ENCODE peak calls at places on chromosomes 2 and 18, in ten cellular contexts. V is K562; A is right lobe of liver; Q is AG04450; E is endothelial cell of umbilical vein; N is OCI-LY7; Y is CD8-positive, alpha-beta T cell; G is lower lobe of right lung; P is astrocyte; B is spleen. O is an unnamed sample.

GRCh38 chr2:216690451-216691209 is 4.7 kb downstream of the IGFBP5 start:
- DNase-seq in V (no peak), A (no peak), Q (no peak), E (no peak), N (no peak), Y (no peak), G (no peak), P (peak; percentile 78), B (no peak), O (no peak)

GRCh38 chr2:160652236-160652635 is 158.6 kb upstream of the RBMS1 start:
- DNase-seq in V (no peak), A (no peak), Q (no peak), E (peak; percentile 60), N (no peak), Y (peak; percentile 66), G (peak; percentile 58), P (peak; percentile 58), B (peak; percentile 78), O (no peak)

GRCh38 chr2:46062637-46063412 is 234.4 kb upstream of the EPAS1 start:
- DNase-seq in V (peak; percentile 77), A (peak; percentile 59), Q (peak; percentile 73), E (peak; percentile 91), N (peak; percentile 68), Y (peak; percentile 72), G (peak; percentile 71), P (peak; percentile 65), B (peak; percentile 80), O (peak; percentile 25)

GRCh38 chr2:97688062-97688827 is 18.7 kb downstream of the C2orf92 start:
- DNase-seq in V (no peak), A (no peak), Q (no peak), E (no peak), N (no peak), Y (no peak), G (no peak), P (no peak), B (no peak), O (no peak)

GRCh38 chr2:20609349-20609994 is 41.4 kb downstream of the HS1BP3 start:
- DNase-seq in V (no peak), A (peak; percentile 21), Q (no peak), E (peak; percentile 26), N (no peak), Y (no peak), G (peak; percentile 30), P (peak; percentile 60), B (no peak), O (no peak)

GRCh38 chr2:40165503-40165867 is 286.4 kb downstream of the SLC8A1 start:
- DNase-seq in V (no peak), A (no peak), Q (no peak), E (no peak), N (no peak), Y (no peak), G (no peak), P (no peak), B (no peak), O (no peak)

GRCh38 chr2:206045251-206045650 is 40.7 kb downstream of the INO80D start:
- DNase-seq in V (no peak), A (no peak), Q (no peak), E (no peak), N (no peak), Y (no peak), G (no peak), P (peak; percentile 37), B (no peak), O (no peak)

GRCh38 chr2:217168396-217168795 is 308.5 kb upstream of the TNP1 start:
- DNase-seq in V (no peak), A (no peak), Q (no peak), E (no peak), N (no peak), Y (no peak), G (no peak), P (no peak), B (no peak), O (no peak)

GRCh38 chr18:13414102-13414501 is 195.5 kb downstream of the LDLRAD4 start:
- DNase-seq in V (no peak), A (no peak), Q (no peak), E (no peak), N (no peak), Y (no peak), G (no peak), P (no peak), B (no peak), O (no peak)

DNA sequence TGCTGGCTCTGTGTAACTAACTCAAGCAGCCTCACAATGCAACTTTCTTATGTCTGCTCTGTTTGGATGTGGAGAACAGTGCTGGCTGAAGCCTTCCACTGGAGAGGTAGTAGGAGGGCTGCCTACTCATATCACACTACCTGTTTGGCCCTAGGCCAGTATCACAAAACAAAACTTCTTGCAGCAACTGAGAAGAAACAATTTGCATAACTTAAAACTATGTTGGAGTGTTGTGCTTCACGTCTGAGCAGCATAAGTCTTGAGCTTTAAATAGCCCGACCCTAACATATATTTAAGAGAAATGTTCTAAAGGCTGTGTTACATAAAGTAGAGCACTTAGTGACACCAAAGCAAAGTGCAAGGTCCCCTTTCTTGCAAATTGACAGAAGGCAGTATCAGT is 204.9 kb upstream of the ACVR2A start:
- DNase-seq in V (no peak), A (no peak), Q (no peak), E (no peak), N (no peak), Y (no peak), G (no peak), P (no peak), B (no peak), O (peak; percentile 84)
- TF ChIP-seq CTCF in V (no peak), A (no peak), Q (no peak), E (no peak), N (no peak), Y (no peak), G (no peak), P (no peak), B (no peak), O (no peak)

DNA sequence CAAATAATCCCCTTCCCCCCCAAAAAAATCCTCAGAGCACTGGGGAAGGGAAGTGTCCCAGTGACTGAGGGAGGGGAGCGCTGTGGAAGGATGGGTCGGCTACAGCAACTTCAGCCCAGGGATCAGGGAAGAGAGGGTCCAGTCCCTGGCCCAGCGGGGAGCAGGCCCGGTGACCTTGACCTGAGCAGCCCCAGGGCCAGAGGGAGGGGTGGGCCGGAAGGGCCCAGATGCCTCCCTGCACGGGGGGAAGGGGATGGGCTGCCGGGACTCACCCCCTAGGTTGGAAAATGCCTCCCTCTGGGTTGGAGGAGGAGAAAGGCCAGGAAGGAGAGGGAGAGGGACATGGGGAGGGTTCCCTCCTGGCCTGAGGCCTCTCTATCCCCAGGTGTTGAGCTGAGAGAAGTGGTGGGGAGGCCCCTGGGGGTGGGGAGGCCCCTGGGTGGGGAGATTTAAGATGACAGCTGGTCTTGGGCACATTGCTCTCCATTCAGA is 19.8 kb downstream of the GPC1 start:
- DNase-seq in V (no peak), A (no peak), Q (no peak), E (no peak), N (no peak), Y (no peak), G (no peak), P (no peak), B (no peak), O (no peak)
- H3K4me3 ChIP-seq in V (no peak overlapping the region), A (no peak overlapping the region), Q (no peak overlapping the region), E (no peak overlapping the region), N (no peak overlapping the region), Y (no peak overlapping the region), G (no peak overlapping the region), P (no peak overlapping the region), B (no peak overlapping the region), O (no peak overlapping the region)

GRCh38 chr18:74622079-74622478 is 24.4 kb downstream of the ZNF407 start:
- DNase-seq in V (no peak), A (no peak), Q (no peak), E (no peak), N (no peak), Y (no peak), G (no peak), P (no peak), B (no peak), O (no peak)

GRCh38 chr18:74624491-74624890 is 26.8 kb downstream of the ZNF407 start:
- DNase-seq in V (no peak), A (no peak), Q (no peak), E (no peak), N (no peak), Y (no peak), G (no peak), P (no peak), B (no peak), O (no peak)

GRCh38 chr18:74626311-74626874 is 28.7 kb downstream of the ZNF407 start:
- DNase-seq in V (no peak), A (no peak), Q (no peak), E (no peak), N (no peak), Y (no peak), G (no peak), P (no peak), B (no peak), O (no peak)

GRCh38 chr18:74625157-74625556 is 27.5 kb downstream of the ZNF407 start:
- DNase-seq in V (no peak), A (no peak), Q (no peak), E (no peak), N (no peak), Y (no peak), G (no peak), P (peak; percentile 37), B (no peak), O (no peak)

DNA sequence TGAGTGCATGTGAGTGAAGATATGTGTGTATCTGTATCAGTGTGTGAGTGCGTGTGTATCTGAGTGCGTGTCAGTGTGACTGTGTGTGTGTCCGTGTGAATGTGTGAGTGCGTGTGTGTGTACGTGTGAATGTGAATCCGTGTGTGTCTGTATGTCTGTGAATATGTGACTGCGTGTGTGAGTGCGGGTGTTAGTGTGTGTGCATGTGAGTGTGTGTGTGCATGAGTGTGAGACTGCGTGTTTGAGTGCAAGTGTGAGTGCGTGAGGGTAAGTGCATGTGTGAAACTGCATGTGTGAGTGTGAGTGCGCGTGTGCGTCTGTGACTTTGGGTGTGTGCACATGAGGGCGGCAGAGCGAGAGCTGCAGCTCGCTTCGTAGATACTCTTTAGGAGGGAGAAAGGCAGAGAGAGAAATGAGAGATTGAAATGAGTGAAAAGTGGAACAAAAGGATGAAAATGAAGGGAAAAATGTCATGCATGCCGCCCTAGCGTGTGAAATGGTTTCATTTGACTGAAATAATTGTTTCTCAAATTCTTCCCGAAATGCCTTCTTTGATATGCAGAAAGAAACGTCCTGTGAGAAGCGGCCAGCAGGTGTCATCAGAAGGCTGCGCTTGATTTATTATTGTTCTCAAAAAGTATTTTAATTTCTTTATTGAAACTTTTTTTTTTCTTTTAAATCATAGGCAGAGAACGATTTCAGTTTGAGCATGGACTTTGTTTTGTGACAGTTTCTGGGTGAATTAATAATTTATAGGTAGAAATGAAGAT is 25.6 kb downstream of the ZNF407 start:
- DNase-seq in V (no peak), A (no peak), Q (no peak), E (peak; percentile 21), N (no peak), Y (peak; percentile 21), G (no peak), P (no peak), B (no peak), O (no peak)
- TF ChIP-seq CTCF in V (no peak), A (peak; percentile 45), Q (peak; percentile 48), E (peak; percentile 16), N (peak; percentile 54), Y (peak; percentile 75), G (peak; percentile 24), P (peak; percentile 56), B (peak; percentile 50), O (peak; percentile 21)

DNA sequence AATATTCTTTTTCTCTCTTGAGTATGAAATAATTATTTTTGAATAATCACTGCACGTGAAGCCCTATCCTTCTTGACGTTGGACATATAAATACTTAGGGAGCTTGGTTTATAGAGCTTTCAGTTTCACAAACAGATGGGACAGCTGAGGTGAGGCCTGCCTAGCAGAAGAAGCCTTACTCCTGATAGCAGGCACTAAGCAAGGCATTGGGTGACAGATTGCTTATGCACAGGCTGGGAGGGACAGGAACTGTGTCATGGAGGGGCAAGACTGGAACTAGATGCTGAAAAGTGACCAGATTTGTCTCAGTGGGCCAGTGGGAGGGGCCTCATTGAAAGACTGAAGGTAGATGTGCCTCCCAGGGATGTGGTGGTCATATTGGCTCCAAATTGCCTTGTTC is 220.8 kb downstream of the NEDD4L start:
- DNase-seq in V (no peak), A (no peak), Q (no peak), E (no peak), N (no peak), Y (no peak), G (no peak), P (no peak), B (no peak), O (no peak)
- H3K4me3 ChIP-seq in V (no peak overlapping the region), A (no peak overlapping the region), Q (no peak overlapping the region), E (no peak overlapping the region), N (no peak overlapping the region), Y (no peak overlapping the region), G (no peak overlapping the region), P (no peak overlapping the region), B (no peak overlapping the region), O (no peak overlapping the region)

O was measured in GM12864.